ENCODE peak calls at places on chromosomes 16 and 17, in nine cellular contexts. R is stomach, Y is glutamatergic neuron, Z is endothelial cell of umbilical vein, W is HFFc6, I is tibial nerve, S is BE2C, X is sigmoid colon, K is psoas muscle. N is an unnamed sample.

GRCh38 chr16:648071-648785 is 937 bp upstream of the WDR90 start:
- DNase-seq in K (no peak), Y (no peak), W (no peak), X (no peak), Z (no peak), R (peak; percentile 83), S (peak; percentile 79), I (no peak), N (peak; percentile 83)

GRCh38 chr17:8849311-8850041 is 18.0 kb downstream of the PIK3R6 start:
- DNase-seq in W (no peak), S (no peak), X (peak; percentile 13), R (no peak), Z (no peak), I (no peak), K (no peak), Y (no peak), N (no peak)

GRCh38 chr17:51751072-51751471 is 407.4 kb downstream of the CA10 start:
- DNase-seq in S (no peak), Z (no peak), W (no peak), I (no peak), K (no peak), R (no peak), X (no peak), Y (no peak), N (no peak)

GRCh38 chr17:72488542-72489272 is 367.9 kb downstream of the SOX9 start:
- DNase-seq in I (no peak), R (peak; percentile 36), Y (no peak), S (no peak), K (no peak), X (no peak), W (no peak), Z (no peak), N (no peak)

GRCh38 chr17:17144916-17145665 is 61.0 kb downstream of the PLD6 start:
- DNase-seq in W (no peak), Z (no peak), Y (no peak), X (no peak), K (peak; percentile 5), S (no peak), R (no peak), I (no peak), N (no peak)

GRCh38 chr17:71441098-71441497 is 679.7 kb upstream of the SOX9 start:
- DNase-seq in Z (no peak), R (no peak), S (peak; percentile 24), I (no peak), X (no peak), Y (no peak), K (no peak), W (peak; percentile 91), N (no peak)

GRCh38 chr16:11405331-11406176 is 60.3 kb downstream of the RMI2 start:
- DNase-seq in R (peak; percentile 48), X (no peak), I (no peak), W (no peak), Z (peak; percentile 29), K (no peak), Y (peak; percentile 66), S (peak; percentile 43), N (peak; percentile 73)

GRCh38 chr16:85112364-85112763 is at the start of gene CIBAR2:
- DNase-seq in I (no peak), K (no peak), Y (no peak), Z (no peak), W (no peak), R (no peak), X (no peak), S (peak; percentile 78), N (no peak)

GRCh38 chr17:75783803-75784472 is 668 bp upstream of the UNK start:
- DNase-seq in S (no peak), Y (no peak), K (no peak), I (no peak), R (peak; percentile 60), Z (no peak), W (no peak), X (peak; percentile 75), N (no peak)

GRCh38 chr17:33750943-33751701 is 458.0 kb upstream of the ASIC2 start:
- DNase-seq in W (peak; percentile 55), K (peak; percentile 26), Y (peak; percentile 81), S (peak; percentile 69), R (peak; percentile 70), I (peak; percentile 62), X (peak; percentile 75), Z (peak; percentile 64), N (peak; percentile 60)

GRCh38 chr16:65118866-65119265 is 3.0 kb downstream of the CDH11 start:
- DNase-seq in W (no peak), K (no peak), Z (peak; percentile 47), I (no peak), Y (no peak), X (no peak), S (no peak), R (no peak), N (no peak)

GRCh38 chr16:85569615-85570212 is 43.4 kb upstream of the GSE1 start:
- DNase-seq in R (peak; percentile 54), Z (no peak), X (no peak), S (no peak), K (no peak), Y (no peak), I (no peak), W (peak; percentile 84), N (peak; percentile 92)

GRCh38 chr16:85479972-85480726 is 133.0 kb upstream of the GSE1 start:
- DNase-seq in R (peak; percentile 72), S (peak; percentile 89), W (no peak), Y (peak; percentile 61), K (no peak), Z (no peak), X (no peak), I (no peak), N (peak; percentile 79)

GRCh38 chr17:62033317-62033716 is 31.8 kb downstream of the MED13 start:
- DNase-seq in X (no peak), Z (no peak), Y (no peak), S (no peak), W (no peak), K (no peak), R (no peak), I (no peak), N (no peak)

GRCh38 chr17:78131172-78132085 is 858 bp downstream of the TMC8 start:
- DNase-seq in I (no peak), S (peak; percentile 18), Y (no peak), W (no peak), X (no peak), Z (no peak), K (no peak), R (no peak), N (peak; percentile 60)

GRCh38 chr17:62869885-62870580 is 61.9 kb upstream of the MARCHF10 start:
- DNase-seq in Y (peak; percentile 40), W (peak; percentile 91), I (no peak), X (no peak), K (no peak), R (no peak), Z (no peak), S (peak; percentile 83), N (no peak)

GRCh38 chr17:70987867-70988340 is 818.6 kb downstream of the KCNJ2 start:
- DNase-seq in Z (no peak), X (no peak), W (no peak), S (no peak), I (no peak), K (no peak), Y (no peak), R (no peak), N (no peak)

GRCh38 chr16:84806256-84806889 is 13.4 kb upstream of the CRISPLD2 start:
- DNase-seq in R (peak; percentile 42), Z (peak; percentile 80), Y (peak; percentile 35), I (no peak), K (no peak), W (peak; percentile 95), X (peak; percentile 81), S (peak; percentile 93), N (peak; percentile 53)

GRCh38 chr16:31471875-31472558 is at the start of gene TGFB1I1:
- DNase-seq in X (peak; percentile 94), Y (peak; percentile 77), S (peak; percentile 72), R (no peak), K (peak; percentile 65), I (peak; percentile 44), W (peak; percentile 59), Z (peak; percentile 61), N (peak; percentile 67)

GRCh38 chr16:75218256-75219076 is at the start of gene CTRB1:
- DNase-seq in W (no peak), R (no peak), K (no peak), Y (no peak), Z (no peak), S (no peak), I (no peak), X (no peak), N (peak; percentile 65)

GRCh38 chr17:73231841-73232586 is 29.7 kb downstream of the CPSF4L start:
- DNase-seq in S (peak; percentile 99), X (peak; percentile 97), Y (peak; percentile 98), R (peak; percentile 96), Z (peak; percentile 96), I (peak; percentile 94), W (peak; percentile 91), K (peak; percentile 97), N (peak; percentile 96)

GRCh38 chr16:67104845-67105244 is 4.9 kb upstream of the PHAF1 start:
- DNase-seq in K (no peak), I (no peak), S (no peak), W (no peak), Z (no peak), X (no peak), Y (no peak), R (no peak), N (no peak)

GRCh38 chr17:28364665-28365363 is at the start of gene SEBOX:
- DNase-seq in X (no peak), Y (no peak), R (no peak), W (no peak), I (no peak), S (no peak), Z (no peak), K (no peak), N (no peak)
- TF ChIP-seq CTCF in X (no peak), Y (no peak), R (no peak), W (no peak), I (no peak), S (no peak), Z (no peak), K (no peak), N (no peak)

DNA sequence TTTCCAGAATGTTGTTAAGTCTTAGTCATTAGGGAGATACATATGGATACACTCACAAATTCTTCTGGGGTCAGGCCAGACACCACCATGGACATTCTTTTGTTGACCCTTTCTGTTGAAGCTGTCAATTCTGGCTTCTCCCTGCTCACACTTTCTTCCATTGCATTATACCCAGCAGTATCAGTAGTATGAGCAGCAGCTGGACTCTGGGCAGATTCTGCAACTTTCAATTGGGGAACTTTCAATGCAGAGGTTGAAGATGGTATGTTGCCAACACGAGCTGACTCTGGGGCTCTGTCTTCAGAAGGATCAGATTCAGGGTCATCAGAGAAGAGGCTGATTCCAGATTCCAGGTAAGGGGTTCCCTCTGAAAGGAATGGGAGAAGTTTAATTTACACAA is 45.8 kb downstream of the RND2 start:
- DNase-seq in Y (no peak), Z (no peak), R (no peak), X (no peak), I (no peak), W (no peak), S (no peak), K (no peak), N (no peak)
- TF ChIP-seq CTCF in Y (no peak), Z (no peak), R (no peak), X (no peak), I (no peak), W (no peak), S (no peak), K (no peak), N (no peak)

GRCh38 chr16:13435873-13436474 is 484.0 kb upstream of the ERCC4 start:
- DNase-seq in R (no peak), K (no peak), Z (no peak), S (no peak), X (no peak), I (no peak), W (no peak), Y (no peak), N (no peak)
- TF ChIP-seq CTCF in R (no peak), K (no peak), Z (no peak), S (no peak), X (no peak), I (no peak), W (no peak), Y (no peak), N (no peak)

GRCh38 chr17:76887809-76888208 is 19.6 kb downstream of the MGAT5B start:
- DNase-seq in W (no peak), I (no peak), S (peak; percentile 33), Y (no peak), R (no peak), Z (no peak), K (no peak), X (no peak), N (no peak)
- TF ChIP-seq CTCF in W (no peak), I (no peak), S (peak; percentile 40), Y (no peak), R (no peak), Z (no peak), K (no peak), X (no peak), N (peak; percentile 2)